ENCODE peak calls at places on chromosomes 5 and 9, in nine cellular contexts. X is erythroblast; O is MCF 10A; B is WTC11; P is T-helper 2 cell; I is HFFc6; Q is COR-L47; Z is amygdala; E is stimulated activated CD8-positive, alpha-beta memory T cell treated with anti-CD3 and anti-CD28 coated beads, Interleukin-4, amount 100 ng/mL, for 48 hours. D is an unnamed sample.

GRCh38 chr9:112867275-112867991 is 23.2 kb downstream of the SLC46A2 start:
- DNase-seq in X (peak; percentile 16), Z (no peak), I (peak; percentile 80), P (no peak), O (peak; percentile 93), Q (no peak), E (peak; percentile 34), B (peak; percentile 17), D (no peak)

GRCh38 chr9:131925677-131926076 is 154.0 kb downstream of the MED27 start:
- DNase-seq in I (no peak), P (no peak), O (no peak), E (no peak), Q (no peak), B (no peak), Z (no peak), X (no peak), D (no peak)

GRCh38 chr5:57681942-57682341 is 199.3 kb upstream of the ACTBL2 start:
- DNase-seq in Q (no peak), Z (no peak), B (no peak), O (peak; percentile 86), X (no peak), P (no peak), I (no peak), E (no peak), D (no peak)

GRCh38 chr9:23702311-23702922 is 123.6 kb downstream of the ELAVL2 start:
- DNase-seq in X (no peak), Z (no peak), I (no peak), P (no peak), E (no peak), Q (no peak), O (no peak), B (no peak), D (no peak)

GRCh38 chr5:108472237-108472636 is 90.3 kb upstream of the FBXL17 start:
- DNase-seq in O (no peak), E (no peak), P (no peak), X (peak; percentile 23), Q (no peak), I (peak; percentile 5), Z (no peak), B (no peak), D (no peak)

GRCh38 chr9:113501129-113501686 is 37.7 kb downstream of the RGS3 start:
- DNase-seq in B (peak; percentile 69), Z (no peak), E (no peak), P (no peak), O (no peak), X (no peak), Q (no peak), I (no peak), D (no peak)

GRCh38 chr5:31291323-31291854 is 97.9 kb downstream of the CDH6 start:
- DNase-seq in Z (no peak), B (peak; percentile 39), X (no peak), O (no peak), I (no peak), E (no peak), Q (no peak), P (no peak), D (no peak)

GRCh38 chr5:172145870-172146747 is 41.9 kb downstream of the STK10 start:
- DNase-seq in Z (no peak), E (no peak), X (no peak), B (no peak), P (no peak), O (no peak), Q (no peak), I (no peak), D (no peak)

GRCh38 chr5:161846731-161847130 is 1.2 kb upstream of the GABRA1 start:
- DNase-seq in O (peak; percentile 65), E (no peak), P (no peak), Q (no peak), B (peak; percentile 64), Z (no peak), I (no peak), X (peak; percentile 0), D (no peak)

GRCh38 chr5:123810253-123810652 is 298.3 kb downstream of the CSNK1G3 start:
- DNase-seq in E (no peak), Q (peak; percentile 67), X (no peak), Z (no peak), O (no peak), B (no peak), P (no peak), I (no peak), D (peak; percentile 33)

GRCh38 chr5:169226904-169227303 is 74.0 kb downstream of the SLIT3 start:
- DNase-seq in I (no peak), Q (no peak), E (no peak), O (no peak), P (no peak), B (no peak), X (no peak), Z (no peak), D (no peak)

GRCh38 chr9:97704851-97705250 is 7.7 kb upstream of the XPA start:
- DNase-seq in P (no peak), O (no peak), E (no peak), B (no peak), Z (no peak), I (no peak), Q (no peak), X (no peak), D (no peak)

GRCh38 chr5:88722546-88722945 is 160.4 kb downstream of the MEF2C start:
- DNase-seq in I (no peak), E (no peak), X (no peak), O (no peak), Z (no peak), B (peak; percentile 36), P (no peak), Q (no peak), D (no peak)

GRCh38 chr5:146878471-146879172 is at the start of gene PPP2R2B:
- DNase-seq in Z (peak; percentile 84), E (peak; percentile 53), O (peak; percentile 25), I (no peak), X (no peak), Q (peak; percentile 71), P (peak; percentile 43), B (peak; percentile 70), D (peak; percentile 58)

GRCh38 chr9:126953089-126953809 is 38.7 kb downstream of the RALGPS1 start:
- DNase-seq in I (peak; percentile 15), P (no peak), Q (no peak), E (no peak), O (no peak), X (no peak), B (no peak), Z (no peak), D (no peak)

GRCh38 chr9:116844621-116845020 is 157.5 kb downstream of the TRIM32 start:
- DNase-seq in Z (no peak), P (no peak), E (no peak), X (no peak), B (no peak), O (no peak), I (no peak), Q (no peak), D (no peak)

GRCh38 chr5:68894673-68895072 is 199.1 kb upstream of the SLC30A5 start:
- DNase-seq in E (no peak), Z (no peak), Q (no peak), B (no peak), O (peak; percentile 5), P (no peak), I (no peak), X (no peak), D (no peak)

GRCh38 chr5:175778951-175779475 is 92.4 kb upstream of the CPLX2 start:
- DNase-seq in P (no peak), X (no peak), Q (peak; percentile 96), E (no peak), B (no peak), Z (peak; percentile 40), I (no peak), O (peak; percentile 99), D (no peak)

GRCh38 chr9:126439402-126439765 is 112.8 kb downstream of the MVB12B start:
- DNase-seq in X (no peak), Q (no peak), E (peak; percentile 19), Z (no peak), B (no peak), I (peak; percentile 60), O (peak; percentile 47), P (no peak), D (no peak)

GRCh38 chr9:135797507-135798302 is 95.7 kb downstream of the KCNT1 start:
- DNase-seq in Z (peak; percentile 57), Q (peak; percentile 20), O (peak; percentile 52), E (peak; percentile 77), P (no peak), I (peak; percentile 57), B (peak; percentile 88), X (peak; percentile 32), D (peak; percentile 66)

GRCh38 chr5:119323630-119324000 is 32.2 kb upstream of the TNFAIP8 start:
- DNase-seq in X (peak; percentile 36), Z (no peak), I (no peak), B (no peak), E (no peak), O (peak; percentile 88), P (no peak), Q (peak; percentile 71), D (no peak)

GRCh38 chr9:25703826-25704357 is 25.6 kb upstream of the TUSC1 start:
- DNase-seq in B (no peak), P (no peak), X (no peak), E (no peak), Z (no peak), Q (no peak), I (no peak), O (no peak), D (no peak)

GRCh38 chr9:126093771-126094170 is 232.9 kb upstream of the MVB12B start:
- DNase-seq in O (no peak), X (peak; percentile 10), Q (no peak), I (no peak), B (no peak), E (no peak), Z (no peak), P (no peak), D (no peak)

GRCh38 chr5:7010578-7010977 is 297.3 kb downstream of the TENT4A start:
- DNase-seq in P (no peak), B (peak; percentile 42), Q (no peak), E (no peak), O (no peak), Z (no peak), I (no peak), X (no peak), D (no peak)

GRCh38 chr5:16975950-16976624 is 40.0 kb upstream of the MYO10 start:
- DNase-seq in P (no peak), Z (no peak), X (no peak), I (no peak), B (no peak), O (no peak), Q (no peak), E (no peak), D (no peak)

GRCh38 chr9:86531273-86531672 is 177.1 kb upstream of the TUT7 start:
- DNase-seq in P (no peak), B (no peak), X (no peak), E (no peak), I (no peak), Z (no peak), O (no peak), Q (no peak), D (no peak)